ENCODE peak calls at places on chromosomes 5 and 9, in four cellular contexts. I, R, W and X are unnamed samples. For H3K4me1, the result is how much of the 10 kb centered on the place peaks cover.

GRCh38 chr9:34547960-34548603 is 25.3 kb upstream of the ENHO start:
- DNase-seq in I (no peak), R (peak), W (no peak), X (peak)

GRCh38 chr9:61670616-61671015 is 480.8 kb downstream of the SPATA31A7 start:
- DNase-seq in I (no peak), R (peak), W (no peak), X (peak)

GRCh38 chr5:24363789-24364534 is 280.8 kb downstream of the CDH10 start:
- DNase-seq in I (no peak), R (no peak), W (no peak), X (no peak)

GRCh38 chr9:15505927-15506326 is 4.8 kb downstream of the PSIP1 start:
- DNase-seq in I (no peak), R (no peak), W (no peak), X (no peak)

GRCh38 chr5:156356238-156356637 is 29.3 kb downstream of the SGCD start:
- DNase-seq in I (no peak), R (no peak), W (no peak), X (no peak)

GRCh38 chr9:128899566-128900322 is 17.8 kb downstream of the LRRC8A start:
- DNase-seq in I (no peak), R (peak), W (no peak), X (no peak)

GRCh38 chr9:16768816-16769215 is 101.7 kb downstream of the BNC2 start:
- DNase-seq in I (no peak), R (no peak), W (no peak), X (no peak)

GRCh38 chr5:146533260-146533857 is 17.4 kb upstream of the GPR151 start:
- DNase-seq in I (peak), R (peak), W (no peak), X (peak)

GRCh38 chr5:120252839-120253238 is 211.3 kb upstream of the PRR16 start:
- DNase-seq in I (no peak), R (no peak), W (no peak), X (no peak)

GRCh38 chr5:171419663-171420428 is 399 bp downstream of the FGF18 start:
- DNase-seq in I (no peak), R (peak), W (no peak), X (peak)

GRCh38 chr5:96463106-96463505 is 30.1 kb upstream of the PCSK1 start:
- DNase-seq in I (no peak), R (no peak), W (no peak), X (no peak)

GRCh38 chr5:138448070-138448469 is 9.2 kb downstream of the REEP2 start:
- DNase-seq in I (no peak), R (no peak), W (no peak), X (no peak)

GRCh38 chr5:77209495-77210090 is 887 bp upstream of the PDE8B start:
- DNase-seq in I (no peak), R (no peak), W (no peak), X (no peak)

GRCh38 chr5:133307275-133307674 is 255.5 kb downstream of the HSPA4 start:
- DNase-seq in I (no peak), R (no peak), W (no peak), X (no peak)

GRCh38 chr9:128731093-128731492 is 7.2 kb upstream of the ZDHHC12 start:
- DNase-seq in I (no peak), R (no peak), W (no peak), X (no peak)

GRCh38 chr5:130289132-130290088 is 385.1 kb downstream of the CHSY3 start:
- DNase-seq in I (no peak), R (no peak), W (no peak), X (no peak)

GRCh38 chr9:134136117-134136996 is 475 bp downstream of the WDR5 start:
- DNase-seq in I (no peak), R (peak), W (no peak), X (no peak)

GRCh38 chr5:141734501-141735231 is 52.6 kb upstream of the ARAP3 start:
- DNase-seq in I (no peak), R (peak), W (no peak), X (no peak)

GRCh38 chr9:132770775-132771310 is 100.6 kb downstream of the GTF3C4 start:
- DNase-seq in I (no peak), R (no peak), W (peak), X (no peak)
- H3K4me3 ChIP-seq in I (peak), R (peak), W (no peak), X (peak)

GRCh38 chr9:121288874-121289553 is 21.1 kb downstream of the GSN start:
- DNase-seq in I (no peak), R (peak), W (peak), X (peak)

GRCh38 chr9:121288557-121288873 is 20.6 kb downstream of the GSN start:
- DNase-seq in I (no peak), R (no peak), W (no peak), X (no peak)

GRCh38 chr9:121286688-121286972 is 18.7 kb downstream of the GSN start:
- DNase-seq in I (no peak), R (no peak), W (no peak), X (no peak)

GRCh38 chr9:121285835-121286687 is 18.1 kb downstream of the GSN start:
- DNase-seq in I (no peak), R (peak), W (peak), X (no peak)

DNA sequence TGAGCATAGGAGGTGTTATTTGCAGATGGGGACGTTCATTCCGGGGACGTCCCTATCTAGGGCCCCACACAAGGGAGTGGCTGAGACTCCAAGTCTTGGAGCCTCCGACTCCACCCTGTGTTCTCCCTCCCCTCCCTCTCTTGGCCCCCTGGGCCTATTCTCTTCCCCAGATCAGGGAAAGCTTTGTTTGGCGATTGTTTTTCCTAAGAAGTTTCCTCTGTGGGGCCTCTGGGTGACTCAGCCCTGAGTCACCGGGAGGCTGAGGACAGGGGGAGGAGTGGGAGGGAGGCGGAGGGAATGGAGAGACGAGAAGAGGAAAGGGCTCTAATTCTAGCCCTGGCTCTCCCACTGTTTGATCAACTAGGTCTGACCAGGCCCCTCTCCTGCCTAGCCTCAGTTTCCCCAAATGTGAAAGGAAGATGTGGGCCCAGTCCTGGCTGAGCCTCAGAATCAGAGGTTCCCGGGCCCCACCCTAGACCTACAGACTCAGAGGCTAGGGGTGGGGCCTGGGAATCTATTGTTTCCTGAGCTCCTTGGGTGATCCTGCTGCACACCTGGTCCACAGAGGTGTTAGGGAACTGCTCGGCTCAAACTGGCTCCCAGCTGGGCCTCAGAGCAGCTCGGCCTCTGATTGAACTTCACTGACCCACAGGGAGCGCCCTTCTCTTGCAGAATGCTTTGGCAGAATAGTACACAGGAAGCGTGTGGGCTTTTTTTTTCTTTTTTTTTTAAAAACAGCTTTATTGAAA is 19.2 kb downstream of the GSN start:
- DNase-seq in I (no peak), R (peak), W (peak), X (no peak)
- H3K4me1 ChIP-seq in I (under half), R (half or more), W (half or more), X (half or more)

GRCh38 chr9:81683214-81683613 is 6.1 kb downstream of the TLE1 start:
- DNase-seq in I (no peak), R (no peak), W (no peak), X (no peak)
- H3K4me3 ChIP-seq in I (no peak), R (no peak), W (no peak), X (no peak)

GRCh38 chr5:124906339-124907097 is 160.1 kb upstream of the ZNF608 start:
- DNase-seq in I (no peak), R (peak), W (no peak), X (no peak)

GRCh38 chr5:124905256-124905655 is 158.8 kb upstream of the ZNF608 start:
- DNase-seq in I (no peak), R (no peak), W (no peak), X (no peak)

GRCh38 chr5:124908603-124909451 is 162.4 kb upstream of the ZNF608 start:
- DNase-seq in I (no peak), R (no peak), W (no peak), X (no peak)

GRCh38 chr5:124905756-124906155 is 159.3 kb upstream of the ZNF608 start:
- DNase-seq in I (no peak), R (no peak), W (no peak), X (no peak)

GRCh38 chr5:124907098-124907644 is 160.7 kb upstream of the ZNF608 start:
- DNase-seq in I (no peak), R (no peak), W (no peak), X (no peak)
- H3K4me1 ChIP-seq in I (under half), R (under half), W (under half), X (under half)

GRCh38 chr5:181281984-181282316 is 21.0 kb upstream of the TRIM52 start:
- DNase-seq in I (no peak), R (no peak), W (no peak), X (no peak)

GRCh38 chr5:181281077-181281983 is 20.4 kb upstream of the TRIM52 start:
- DNase-seq in I (no peak), R (no peak), W (no peak), X (peak)

GRCh38 chr5:181283347-181283746 is 22.4 kb upstream of the TRIM52 start:
- DNase-seq in I (no peak), R (no peak), W (no peak), X (peak)

GRCh38 chr5:181282874-181283273 is 21.9 kb upstream of the TRIM52 start:
- DNase-seq in I (no peak), R (no peak), W (no peak), X (peak)

DNA sequence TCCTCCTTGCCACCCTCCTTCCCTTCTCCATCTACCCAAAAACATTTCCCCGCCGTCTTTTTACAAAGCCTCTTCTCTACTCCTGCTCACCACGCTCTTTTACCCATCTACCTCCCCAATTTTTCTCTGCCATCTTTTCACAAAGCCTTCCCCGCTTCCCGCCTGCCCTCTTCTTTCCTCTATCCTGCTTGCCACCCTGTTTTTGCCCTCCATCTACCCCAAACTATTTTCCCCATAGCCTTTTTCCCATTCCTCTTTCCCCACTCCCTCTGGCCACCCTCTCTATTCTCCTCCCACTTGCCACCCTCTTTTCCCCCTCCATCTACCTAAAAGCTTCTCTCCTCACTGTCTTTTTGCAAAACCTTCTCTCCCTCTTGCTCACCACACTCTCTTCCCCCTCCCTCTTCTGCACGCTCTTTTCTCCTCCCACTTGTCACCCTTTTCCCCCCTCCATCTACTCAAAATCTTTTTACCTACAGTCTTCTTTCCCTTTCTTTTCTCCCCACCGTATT is 19.4 kb upstream of the TRIM52 start:
- DNase-seq in I (no peak), R (no peak), W (no peak), X (no peak)
- H3K4me3 ChIP-seq in I (no peak), R (no peak), W (no peak), X (no peak)

DNA sequence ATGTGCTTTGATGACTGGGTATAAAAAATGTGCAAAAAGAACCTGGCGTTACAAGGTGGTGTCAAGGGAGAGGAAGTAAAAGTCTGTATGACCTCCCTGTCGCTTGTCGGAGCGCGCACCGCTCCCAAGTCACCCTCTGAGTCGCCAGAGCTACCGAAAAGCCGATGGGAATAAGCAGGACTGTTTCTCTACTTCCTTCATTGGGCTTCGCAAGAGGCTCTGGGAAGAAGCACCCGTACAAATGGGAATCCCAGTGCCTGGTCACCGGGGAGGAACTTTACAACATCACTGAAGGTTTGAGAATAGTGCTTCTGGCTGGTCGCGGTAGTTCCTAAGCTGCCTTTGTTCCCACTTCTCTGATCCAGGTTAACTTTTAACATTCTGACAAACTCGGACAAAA is 1.3 kb upstream of the DMRT2 start:
- DNase-seq in I (no peak), R (no peak), W (no peak), X (no peak)
- H3K4me1 ChIP-seq in I (under half), R (half or more), W (under half), X (half or more)

GRCh38 chr5:140205216-140205615 is 30.2 kb downstream of the CYSTM1 start:
- DNase-seq in I (no peak), R (no peak), W (no peak), X (no peak)
- H3K4me3 ChIP-seq in I (no peak), R (no peak), W (no peak), X (no peak)

DNA sequence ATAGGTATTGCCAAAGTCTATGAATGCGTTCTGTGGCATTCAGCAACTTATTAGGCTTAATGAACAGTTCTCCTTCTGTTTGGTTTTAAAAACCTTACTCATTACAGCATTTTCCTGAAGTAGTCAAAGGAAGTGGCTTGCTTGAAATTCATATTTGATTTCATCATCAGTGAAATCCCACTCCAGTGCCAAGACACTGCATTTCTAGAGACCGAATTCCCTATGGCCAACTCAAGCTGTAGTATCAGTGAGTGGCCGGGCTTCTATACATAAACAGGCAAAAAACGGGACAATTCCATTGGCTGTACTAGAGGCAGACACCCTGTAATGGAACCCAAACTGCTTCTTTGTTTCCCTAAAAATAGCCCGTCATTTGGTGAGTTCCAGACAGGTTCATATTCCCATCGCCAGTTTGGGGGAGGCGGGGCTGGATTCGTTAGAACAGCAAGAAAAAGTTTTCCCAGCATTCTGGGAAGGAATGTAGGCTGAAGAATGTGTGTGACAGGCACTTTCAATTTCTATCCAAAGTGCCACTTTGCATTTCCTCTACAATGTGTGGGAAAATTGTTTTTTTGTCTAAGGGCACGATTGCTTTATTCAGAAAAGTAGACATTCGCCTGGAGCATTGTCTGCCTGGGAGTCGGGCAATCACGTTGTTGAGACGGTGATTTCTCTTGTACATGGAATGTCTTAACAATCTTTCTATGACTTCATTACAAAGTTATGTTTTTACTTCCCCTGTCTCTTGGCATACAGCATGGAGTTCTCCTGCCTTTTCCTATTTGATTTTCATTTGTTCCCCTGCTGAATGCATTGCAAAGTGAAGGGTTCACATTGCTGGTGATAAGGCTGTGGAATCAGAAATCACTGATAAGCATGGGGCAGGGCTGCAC is 141.8 kb upstream of the MAST4 start:
- DNase-seq in I (no peak), R (no peak), W (no peak), X (no peak)
- H3K4me1 ChIP-seq in I (under half), R (under half), W (under half), X (under half)

GRCh38 chr9:92966518-92966800 is 19.1 kb downstream of the FGD3 start:
- DNase-seq in I (no peak), R (no peak), W (peak), X (peak)

GRCh38 chr9:92965759-92966517 is 18.6 kb downstream of the FGD3 start:
- DNase-seq in I (no peak), R (no peak), W (peak), X (peak)

GRCh38 chr9:92964607-92964975 is 17.3 kb downstream of the FGD3 start:
- DNase-seq in I (no peak), R (no peak), W (peak), X (peak)

GRCh38 chr9:92963831-92964606 is 16.7 kb downstream of the FGD3 start:
- DNase-seq in I (peak), R (peak), W (peak), X (peak)

DNA sequence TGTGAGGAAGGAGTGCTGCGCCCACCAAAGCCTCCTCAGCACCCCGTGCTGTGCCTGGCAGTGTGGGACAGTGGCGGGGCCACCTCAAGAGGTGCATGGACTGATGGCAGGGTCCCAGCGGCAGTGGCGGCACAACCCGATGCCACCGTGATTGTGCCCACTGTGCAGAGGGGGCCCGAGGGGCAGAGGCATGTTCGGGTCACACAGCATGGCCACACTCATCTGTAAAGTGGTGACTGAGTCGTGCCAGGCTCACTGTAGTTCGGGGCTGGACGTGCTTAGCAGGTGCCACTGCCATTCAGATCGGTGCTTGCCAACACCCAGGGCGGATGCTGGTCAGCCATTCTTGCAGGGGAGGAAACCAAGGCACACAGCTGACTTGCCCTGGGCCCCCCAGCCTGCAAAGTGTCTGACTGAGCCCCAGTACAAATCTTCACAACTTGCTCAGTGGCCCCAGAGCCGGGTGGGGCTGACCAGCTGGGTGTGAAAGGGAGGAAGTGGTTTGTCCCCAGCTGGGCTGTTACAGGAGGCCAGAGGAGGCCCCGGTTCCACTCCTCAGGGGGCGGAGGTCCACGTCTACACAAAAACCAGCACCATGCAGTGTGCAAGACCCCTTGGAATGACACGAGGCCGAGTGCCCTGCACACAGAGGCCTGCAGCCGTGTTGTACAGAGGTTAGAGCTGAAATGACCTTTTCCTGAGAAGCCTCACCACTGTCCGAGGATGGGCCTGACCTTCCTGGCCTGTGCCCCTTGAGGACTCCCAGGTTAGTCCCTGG is 17.8 kb downstream of the FGD3 start:
- DNase-seq in I (no peak), R (peak), W (peak), X (peak)
- H3K4me3 ChIP-seq in I (peak), R (peak), W (peak), X (peak)

GRCh38 chr5:137412136-137412535 is 87.0 kb downstream of the SPOCK1 start:
- DNase-seq in I (no peak), R (no peak), W (no peak), X (no peak)

GRCh38 chr5:137410234-137411010 is 88.7 kb downstream of the SPOCK1 start:
- DNase-seq in I (no peak), R (no peak), W (no peak), X (no peak)

GRCh38 chr5:137415231-137415681 is 83.9 kb downstream of the SPOCK1 start:
- DNase-seq in I (no peak), R (no peak), W (no peak), X (no peak)

GRCh38 chr5:137414112-137414511 is 85.0 kb downstream of the SPOCK1 start:
- DNase-seq in I (no peak), R (no peak), W (no peak), X (no peak)
- H3K4me1 ChIP-seq in I (under half), R (under half), W (under half), X (under half)